ENCODE peak calls at places on chromosomes 16 and 17, in eight cellular contexts. P is tibial nerve, T is upper lobe of right lung, K is AG04450, O is colonic mucosa, S is bronchial epithelial cell, Q is thoracic aorta, L is K562. D is an unnamed sample. For H3K27me3, the result is how much of the 10 kb centered on the place peaks cover.

GRCh38 chr17:33968350-33969044 is 286.6 kb upstream of the CCL2 start:
- DNase-seq in P (no peak), T (no peak), K (no peak), O (no peak), S (no peak), Q (no peak), L (peak), D (no peak)

GRCh38 chr16:1639282-1639681 is 27.1 kb downstream of the CRAMP1 start:
- DNase-seq in P (no peak), T (no peak), K (no peak), O (no peak), S (no peak), Q (no peak), L (no peak), D (no peak)

GRCh38 chr17:1351275-1351674 is 48.7 kb downstream of the YWHAE start:
- DNase-seq in P (no peak), T (no peak), K (no peak), O (no peak), S (no peak), Q (no peak), L (no peak), D (no peak)

GRCh38 chr16:15643453-15644305 is 725 bp upstream of the MARF1 start:
- DNase-seq in P (peak), T (no peak), K (peak), O (peak), S (peak), Q (no peak), L (no peak), D (no peak)

GRCh38 chr17:79026345-79027273 is 2.6 kb downstream of the C1QTNF1 start:
- DNase-seq in P (no peak), T (peak), K (no peak), O (peak), S (peak), Q (no peak), L (no peak), D (no peak)

GRCh38 chr17:68534714-68535113 is 22.5 kb downstream of the PRKAR1A start:
- DNase-seq in P (no peak), T (no peak), K (no peak), O (no peak), S (no peak), Q (no peak), L (no peak), D (no peak)

GRCh38 chr17:74235040-74235581 is 21.7 kb downstream of the TTYH2 start:
- DNase-seq in P (no peak), T (no peak), K (no peak), O (no peak), S (no peak), Q (no peak), L (no peak), D (no peak)

GRCh38 chr16:66846266-66846665 is 2.1 kb downstream of the CA7 start:
- DNase-seq in P (no peak), T (no peak), K (no peak), O (no peak), S (no peak), Q (no peak), L (no peak), D (no peak)

GRCh38 chr16:86899156-86899555 is 320.8 kb downstream of the FOXL1 start:
- DNase-seq in P (no peak), T (no peak), K (no peak), O (no peak), S (no peak), Q (no peak), L (no peak), D (no peak)

GRCh38 chr17:78791840-78792709 is 10.0 kb upstream of the CYTH1 start:
- DNase-seq in P (no peak), T (no peak), K (no peak), O (no peak), S (no peak), Q (no peak), L (no peak), D (no peak)

GRCh38 chr16:68272501-68273209 is 8.3 kb downstream of the SLC7A6 start:
- DNase-seq in P (no peak), T (no peak), K (no peak), O (peak), S (peak), Q (no peak), L (no peak), D (no peak)

GRCh38 chr17:9322298-9322697 is 253.3 kb downstream of the STX8 start:
- DNase-seq in P (no peak), T (no peak), K (no peak), O (no peak), S (no peak), Q (no peak), L (no peak), D (no peak)

GRCh38 chr17:37088459-37088858 is 139.7 kb downstream of the AATF start:
- DNase-seq in P (no peak), T (no peak), K (no peak), O (no peak), S (peak), Q (no peak), L (no peak), D (no peak)

GRCh38 chr17:13182854-13183253 is 165.0 kb upstream of the ELAC2 start:
- DNase-seq in P (no peak), T (no peak), K (no peak), O (peak), S (no peak), Q (no peak), L (no peak), D (no peak)

GRCh38 chr16:1102921-1103648 is 7.0 kb upstream of the C1QTNF8 start:
- DNase-seq in P (peak), T (peak), K (no peak), O (peak), S (peak), Q (no peak), L (peak), D (no peak)

GRCh38 chr17:48102700-48103378 is 1.6 kb upstream of the CBX1 start:
- DNase-seq in P (no peak), T (no peak), K (no peak), O (no peak), S (no peak), Q (no peak), L (no peak), D (no peak)

GRCh38 chr16:12801511-12802042 is 2.1 kb downstream of the CPPED1 start:
- DNase-seq in P (peak), T (no peak), K (no peak), O (peak), S (no peak), Q (no peak), L (no peak), D (peak)

GRCh38 chr16:51146256-51146924 is 4.7 kb downstream of the SALL1 start:
- DNase-seq in P (no peak), T (no peak), K (no peak), O (no peak), S (peak), Q (no peak), L (no peak), D (no peak)

GRCh38 chr16:65373095-65373494 is 251.2 kb upstream of the CDH11 start:
- DNase-seq in P (no peak), T (no peak), K (no peak), O (no peak), S (no peak), Q (no peak), L (no peak), D (no peak)

GRCh38 chr17:78895322-78895721 is 7.7 kb downstream of the CEP295NL start:
- DNase-seq in P (no peak), T (no peak), K (no peak), O (no peak), S (no peak), Q (no peak), L (no peak), D (no peak)

GRCh38 chr16:80932725-80933124 is 74.0 kb downstream of the CMC2 start:
- DNase-seq in P (peak), T (no peak), K (no peak), O (peak), S (peak), Q (peak), L (no peak), D (peak)

GRCh38 chr16:58548378-58548777 is 33.1 kb downstream of the SETD6 start:
- DNase-seq in P (no peak), T (no peak), K (no peak), O (no peak), S (no peak), Q (no peak), L (no peak), D (no peak)

GRCh38 chr16:17529982-17530760 is 59.4 kb upstream of the XYLT1 start:
- DNase-seq in P (no peak), T (no peak), K (no peak), O (no peak), S (no peak), Q (no peak), L (peak), D (no peak)

GRCh38 chr16:66888647-66889615 is 8.6 kb downstream of the PDP2 start:
- DNase-seq in P (no peak), T (no peak), K (no peak), O (no peak), S (no peak), Q (no peak), L (no peak), D (no peak)

GRCh38 chr16:65509172-65509571 is 387.3 kb upstream of the CDH11 start:
- DNase-seq in P (no peak), T (no peak), K (no peak), O (no peak), S (peak), Q (no peak), L (no peak), D (no peak)

GRCh38 chr17:15958484-15958854 is 13.5 kb downstream of the ADORA2B start:
- DNase-seq in P (no peak), T (no peak), K (no peak), O (no peak), S (no peak), Q (no peak), L (no peak), D (no peak)

GRCh38 chr16:64579712-64580111 is 542.2 kb downstream of the CDH11 start:
- DNase-seq in P (no peak), T (no peak), K (no peak), O (no peak), S (no peak), Q (no peak), L (no peak), D (no peak)

GRCh38 chr17:71192039-71192555 is 928.7 kb upstream of the SOX9 start:
- DNase-seq in P (no peak), T (no peak), K (no peak), O (no peak), S (no peak), Q (no peak), L (no peak), D (no peak)

GRCh38 chr16:12065866-12066545 is 89.5 kb downstream of the SNX29 start:
- DNase-seq in P (no peak), T (peak), K (no peak), O (no peak), S (no peak), Q (no peak), L (no peak), D (no peak)

GRCh38 chr16:19911204-19911603 is 26.6 kb upstream of the GPRC5B start:
- DNase-seq in P (no peak), T (no peak), K (no peak), O (no peak), S (no peak), Q (no peak), L (no peak), D (no peak)

GRCh38 chr16:19911747-19912146 is 27.1 kb upstream of the GPRC5B start:
- DNase-seq in P (no peak), T (no peak), K (no peak), O (no peak), S (no peak), Q (no peak), L (no peak), D (no peak)

GRCh38 chr16:19909750-19910322 is 25.2 kb upstream of the GPRC5B start:
- DNase-seq in P (no peak), T (no peak), K (no peak), O (no peak), S (no peak), Q (no peak), L (no peak), D (no peak)

GRCh38 chr16:19908921-19909320 is 24.3 kb upstream of the GPRC5B start:
- DNase-seq in P (no peak), T (no peak), K (no peak), O (no peak), S (no peak), Q (no peak), L (no peak), D (no peak)

DNA sequence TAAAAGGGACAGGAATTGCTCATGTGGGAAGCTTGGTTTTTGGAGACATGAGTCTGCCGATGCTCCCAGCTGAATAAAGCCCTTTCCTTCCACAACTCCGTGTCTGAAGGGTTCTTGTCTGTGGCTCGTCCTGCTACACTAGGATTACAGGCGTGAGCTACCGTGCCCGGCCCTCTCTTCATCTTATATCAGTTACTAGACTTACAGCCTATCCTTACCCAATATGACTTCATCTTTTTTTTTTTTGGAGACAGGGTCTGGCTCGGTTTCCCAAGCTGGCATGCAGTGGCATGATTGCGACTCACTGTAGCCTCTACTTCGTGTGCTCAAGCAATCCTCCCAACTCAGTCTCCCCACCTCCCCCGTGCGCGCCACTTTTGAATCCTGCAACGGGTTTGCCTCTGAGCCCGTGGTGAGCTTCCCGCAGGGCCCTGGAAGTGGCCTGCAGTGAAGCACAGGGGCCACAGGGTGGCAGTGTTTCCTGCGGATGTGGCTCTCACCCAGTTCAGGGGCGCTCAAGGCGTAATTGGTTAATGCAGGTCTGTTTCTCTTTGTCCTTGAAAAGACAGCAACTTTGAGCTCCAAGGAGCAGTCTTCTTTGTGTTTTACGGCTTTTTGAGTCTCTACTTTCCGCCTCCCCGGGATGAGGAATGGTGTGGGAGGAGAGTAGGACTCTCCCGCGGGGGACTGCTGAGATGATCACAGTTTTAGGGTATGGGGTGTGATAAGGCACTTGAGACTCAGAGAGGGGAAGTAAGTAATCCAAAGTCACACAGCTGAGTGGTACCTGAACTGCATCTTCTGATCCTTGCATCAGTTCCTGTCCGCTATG is 22.7 kb upstream of the GPRC5B start:
- DNase-seq in P (peak), T (peak), K (peak), O (peak), S (peak), Q (no peak), L (peak), D (no peak)
- H3K4me3 ChIP-seq in P (no peak), T (no peak), K (peak), O (no peak), S (no peak), Q (peak), L (no peak), D (no peak)

DNA sequence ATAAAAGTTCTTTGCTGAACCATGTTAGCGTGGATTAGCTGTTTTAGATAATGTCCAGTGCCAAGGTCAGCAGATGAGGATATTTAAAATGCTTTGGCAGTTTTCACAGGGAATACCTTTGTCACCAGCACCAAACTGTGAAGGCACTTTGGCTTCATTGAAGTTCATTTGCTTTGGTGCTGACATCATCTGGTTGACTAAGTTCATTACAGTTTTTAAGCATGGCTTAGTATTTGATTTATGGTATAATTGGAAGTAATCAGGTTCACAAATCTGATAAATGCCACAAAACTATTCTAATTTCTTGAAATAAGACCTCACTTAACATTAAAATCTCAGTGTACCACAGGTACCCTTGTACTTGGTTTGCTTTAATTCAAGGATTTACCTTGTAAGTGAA is 4.3 kb downstream of the GID4 start:
- DNase-seq in P (no peak), T (no peak), K (no peak), O (no peak), S (peak), Q (no peak), L (peak), D (no peak)
- TF ChIP-seq CTCF in P (no peak), T (no peak), K (peak), O (no peak), S (peak), Q (no peak), L (no peak), D (peak)

GRCh38 chr16:78072275-78072674 is 27.2 kb upstream of the WWOX start:
- DNase-seq in P (no peak), T (no peak), K (no peak), O (no peak), S (peak), Q (no peak), L (no peak), D (no peak)

GRCh38 chr16:78065344-78065743 is 34.1 kb upstream of the WWOX start:
- DNase-seq in P (no peak), T (no peak), K (no peak), O (no peak), S (no peak), Q (no peak), L (no peak), D (no peak)

GRCh38 chr16:78075800-78076199 is 23.7 kb upstream of the WWOX start:
- DNase-seq in P (no peak), T (no peak), K (no peak), O (no peak), S (no peak), Q (no peak), L (no peak), D (no peak)

GRCh38 chr16:78069913-78070312 is 29.5 kb upstream of the WWOX start:
- DNase-seq in P (no peak), T (no peak), K (no peak), O (no peak), S (no peak), Q (no peak), L (no peak), D (no peak)
- H3K27me3 ChIP-seq in P (under half), T (under half), K (under half), O (under half), S (under half), Q (under half), L (under half), D (under half)

GRCh38 chr16:72427001-72427785 is 255.2 kb upstream of the PMFBP1 start:
- DNase-seq in P (no peak), T (no peak), K (no peak), O (no peak), S (no peak), Q (no peak), L (no peak), D (no peak)

GRCh38 chr16:72425571-72426341 is 253.8 kb upstream of the PMFBP1 start:
- DNase-seq in P (no peak), T (no peak), K (no peak), O (no peak), S (no peak), Q (no peak), L (no peak), D (no peak)

GRCh38 chr16:72424776-72425175 is 252.8 kb upstream of the PMFBP1 start:
- DNase-seq in P (no peak), T (no peak), K (no peak), O (no peak), S (no peak), Q (no peak), L (no peak), D (no peak)

GRCh38 chr16:72427786-72428480 is 256.0 kb upstream of the PMFBP1 start:
- DNase-seq in P (no peak), T (no peak), K (no peak), O (no peak), S (no peak), Q (no peak), L (no peak), D (no peak)

DNA sequence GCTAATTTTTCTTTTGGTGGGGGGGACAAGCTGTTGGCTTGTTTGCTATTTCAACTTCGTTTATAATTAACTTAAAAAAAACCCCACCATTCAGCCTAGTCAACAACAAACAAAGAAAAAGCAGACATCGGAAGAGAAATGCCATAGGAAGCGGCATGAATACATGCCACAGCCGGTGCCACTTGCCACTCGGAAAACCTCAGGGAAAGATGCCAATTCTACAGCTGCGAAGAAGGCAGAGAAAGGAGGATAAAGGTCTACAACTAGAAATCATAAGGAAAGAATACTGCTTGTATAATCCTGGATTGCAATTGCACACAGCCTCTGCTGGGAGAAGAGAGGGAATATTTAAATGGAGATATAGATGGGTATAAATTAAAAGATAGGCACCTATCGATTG is 254.5 kb upstream of the PMFBP1 start:
- DNase-seq in P (no peak), T (no peak), K (no peak), O (no peak), S (no peak), Q (no peak), L (no peak), D (no peak)
- H3K4me3 ChIP-seq in P (no peak), T (no peak), K (no peak), O (no peak), S (no peak), Q (no peak), L (no peak), D (no peak)

GRCh38 chr16:20806168-20807050 is at the start of the genes ERI2 and REXO5:
- DNase-seq in P (peak), T (peak), K (peak), O (peak), S (peak), Q (peak), L (peak), D (peak)
- TF ChIP-seq CTCF in P (peak), T (peak), K (peak), O (no peak), S (peak), Q (peak), L (peak), D (peak)

GRCh38 chr17:39759204-39759603 is 21.5 kb downstream of the GRB7 start:
- DNase-seq in P (no peak), T (no peak), K (no peak), O (no peak), S (no peak), Q (no peak), L (no peak), D (no peak)
- H3K27me3 ChIP-seq in P (under half), T (under half), K (under half), O (under half), S (under half), Q (under half), L (under half), D (under half)

GRCh38 chr16:84806890-84807258 is 12.9 kb upstream of the CRISPLD2 start:
- DNase-seq in P (no peak), T (no peak), K (no peak), O (no peak), S (no peak), Q (no peak), L (no peak), D (no peak)

GRCh38 chr16:84806256-84806889 is 13.4 kb upstream of the CRISPLD2 start:
- DNase-seq in P (no peak), T (no peak), K (peak), O (no peak), S (no peak), Q (no peak), L (peak), D (peak)

GRCh38 chr16:84807776-84808175 is 12.0 kb upstream of the CRISPLD2 start:
- DNase-seq in P (no peak), T (no peak), K (no peak), O (no peak), S (no peak), Q (no peak), L (no peak), D (no peak)

GRCh38 chr16:84803146-84803545 is 16.6 kb upstream of the CRISPLD2 start:
- DNase-seq in P (no peak), T (no peak), K (no peak), O (no peak), S (no peak), Q (no peak), L (no peak), D (no peak)

DNA sequence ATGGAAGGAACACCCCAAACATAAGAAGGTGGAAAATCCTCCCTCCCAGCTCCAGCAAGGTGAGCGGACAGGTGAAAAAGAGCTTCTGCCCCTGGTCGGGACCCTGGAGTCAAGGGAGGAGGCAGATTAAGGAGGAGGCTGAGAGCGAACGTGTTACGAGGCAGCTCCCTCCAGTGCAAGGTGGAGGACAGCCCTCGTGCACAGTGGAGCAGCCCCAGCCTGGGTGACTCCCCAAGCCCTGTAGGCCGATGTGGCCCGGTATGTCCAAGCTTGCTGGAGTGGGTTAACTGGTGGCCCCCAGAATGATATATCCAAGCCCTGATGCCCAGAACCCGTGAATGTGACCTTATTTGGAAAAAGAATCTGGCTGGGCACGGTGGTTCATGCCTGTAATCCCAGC is 15.5 kb upstream of the CRISPLD2 start:
- DNase-seq in P (no peak), T (no peak), K (no peak), O (no peak), S (no peak), Q (no peak), L (no peak), D (no peak)
- H3K4me3 ChIP-seq in P (no peak), T (no peak), K (no peak), O (no peak), S (no peak), Q (no peak), L (no peak), D (no peak)

D was measured in BJ.